ENCODE peak calls at places on chromosome 12, in seven cellular contexts. L is posterior vena cava, M is ureter, D is MCF 10A, B is RCC 7860, R is Calu3, X is sciatic nerve. O is an unnamed sample.
A peak's percentile ranks its signal among the peaks of the same experiment; 100 is the strongest.

GRCh38 chr12:86663691-86664090 is 407.5 kb upstream of the MGAT4C start:
- DNase-seq in L (no peak), M (no peak), D (peak; percentile 30), B (no peak), R (no peak), X (no peak), O (no peak)

GRCh38 chr12:124086299-124086898 is 113.4 kb downstream of the ZNF664 start:
- DNase-seq in L (peak; percentile 20), M (no peak), D (no peak), B (no peak), R (no peak), X (no peak), O (no peak)

GRCh38 chr12:19273482-19274330 is 144.2 kb downstream of the PLEKHA5 start:
- DNase-seq in L (peak; percentile 86), M (peak; percentile 82), D (peak; percentile 95), B (peak; percentile 97), R (peak; percentile 81), X (peak; percentile 78), O (no peak)

GRCh38 chr12:28489256-28489655 is 299.0 kb downstream of the CCDC91 start:
- DNase-seq in L (no peak), M (no peak), D (no peak), B (no peak), R (no peak), X (no peak), O (no peak)

GRCh38 chr12:14416658-14417057 is 51.2 kb downstream of the ATF7IP start:
- DNase-seq in L (no peak), M (no peak), D (peak; percentile 61), B (no peak), R (peak; percentile 38), X (no peak), O (no peak)

GRCh38 chr12:120368789-120369475 is at the start of gene MSI1:
- DNase-seq in L (no peak), M (no peak), D (no peak), B (no peak), R (no peak), X (no peak), O (no peak)

GRCh38 chr12:14554281-14555008 is 13.2 kb downstream of the PLBD1 start:
- DNase-seq in L (peak; percentile 93), M (peak; percentile 90), D (peak; percentile 50), B (no peak), R (peak; percentile 86), X (peak; percentile 77), O (no peak)

GRCh38 chr12:112936264-112936663 is 2.0 kb upstream of the OAS3 start:
- DNase-seq in L (no peak), M (no peak), D (peak; percentile 58), B (no peak), R (no peak), X (no peak), O (no peak)

GRCh38 chr12:19654630-19655384 is 215.5 kb downstream of the AEBP2 start:
- DNase-seq in L (no peak), M (no peak), D (no peak), B (no peak), R (no peak), X (no peak), O (no peak)

GRCh38 chr12:120466560-120467315 is 2.8 kb downstream of the SRSF9 start:
- DNase-seq in L (no peak), M (no peak), D (peak; percentile 59), B (no peak), R (peak; percentile 59), X (no peak), O (no peak)

GRCh38 chr12:1878695-1879094 is 39.8 kb downstream of the CACNA2D4 start:
- DNase-seq in L (peak; percentile 54), M (no peak), D (no peak), B (no peak), R (no peak), X (no peak), O (peak; percentile 85)

GRCh38 chr12:96985515-96986362 is 78.7 kb downstream of the NEDD1 start:
- DNase-seq in L (no peak), M (no peak), D (peak; percentile 21), B (no peak), R (peak; percentile 69), X (no peak), O (peak; percentile 80)

GRCh38 chr12:7856516-7856915 is 16.2 kb downstream of the SLC2A14 start:
- DNase-seq in L (no peak), M (no peak), D (no peak), B (no peak), R (no peak), X (no peak), O (no peak)

GRCh38 chr12:106021516-106021915 is 117.2 kb downstream of the NUAK1 start:
- DNase-seq in L (no peak), M (no peak), D (no peak), B (no peak), R (no peak), X (no peak), O (peak; percentile 47)

GRCh38 chr12:18387706-18388105 is 126.4 kb downstream of the PIK3C2G start:
- DNase-seq in L (no peak), M (no peak), D (no peak), B (no peak), R (no peak), X (no peak), O (no peak)

GRCh38 chr12:14846042-14846587 is 2.8 kb upstream of the ART4 start:
- DNase-seq in L (no peak), M (no peak), D (no peak), B (no peak), R (no peak), X (no peak), O (no peak)

GRCh38 chr12:12807970-12808702 is 5.0 kb upstream of the DDX47 start:
- DNase-seq in L (no peak), M (no peak), D (peak; percentile 14), B (no peak), R (no peak), X (no peak), O (no peak)

GRCh38 chr12:52414936-52415335 is 8.8 kb upstream of the KRT82 start:
- DNase-seq in L (no peak), M (no peak), D (no peak), B (no peak), R (no peak), X (no peak), O (no peak)

GRCh38 chr12:116443706-116444589 is 115.2 kb upstream of the MAP1LC3B2 start:
- DNase-seq in L (no peak), M (no peak), D (no peak), B (no peak), R (no peak), X (no peak), O (no peak)

GRCh38 chr12:95205685-95206084 is 11.6 kb downstream of the FGD6 start:
- DNase-seq in L (no peak), M (peak; percentile 44), D (peak; percentile 88), B (peak; percentile 34), R (peak; percentile 21), X (no peak), O (no peak)

GRCh38 chr12:124308741-124309140 is 13.8 kb downstream of the RFLNA start:
- DNase-seq in L (no peak), M (no peak), D (no peak), B (no peak), R (no peak), X (no peak), O (no peak)

GRCh38 chr12:106733660-106734059 is 40.8 kb upstream of the RIC8B start:
- DNase-seq in L (no peak), M (no peak), D (no peak), B (no peak), R (no peak), X (no peak), O (no peak)

O was measured in esophagus muscularis mucosa.